ENCODE peak calls at places on chromosomes 11 and 22, in nine cellular contexts. H is psoas muscle, I is brain microvascular endothelial cell, F is heart left ventricle, S is retinal pigment epithelial cell, L is NCI-H1436, P is T-helper 9 cell, N is heart right ventricle, X is adipocyte. Q is an unnamed sample.

GRCh38 chr11:125423247-125423849 is 72.7 kb downstream of the FEZ1 start:
- DNase-seq in S (no peak), P (no peak), F (no peak), N (no peak), H (no peak), I (no peak), X (no peak), L (no peak), Q (no peak)

GRCh38 chr22:48872271-48873260 is 955.1 kb downstream of the BRD1 start:
- DNase-seq in H (no peak), N (no peak), F (no peak), I (no peak), S (no peak), X (no peak), P (no peak), L (no peak), Q (no peak)

GRCh38 chr11:42329930-42330555 is 870.6 kb upstream of the LRRC4C start:
- DNase-seq in F (no peak), X (no peak), I (peak), N (no peak), P (no peak), H (no peak), L (no peak), S (no peak), Q (peak)

GRCh38 chr11:60485987-60486386 is 6.6 kb upstream of the MS4A12 start:
- DNase-seq in X (no peak), N (no peak), H (no peak), F (no peak), P (no peak), I (no peak), L (no peak), S (no peak), Q (no peak)

GRCh38 chr11:34327804-34328631 is 29.8 kb downstream of the ABTB2 start:
- DNase-seq in N (peak), P (no peak), F (peak), L (no peak), H (peak), S (no peak), X (no peak), I (no peak), Q (no peak)

GRCh38 chr11:79440451-79441158 is at the start of gene TENM4:
- DNase-seq in X (peak), P (no peak), I (no peak), N (peak), L (no peak), F (peak), H (peak), S (peak), Q (peak)

GRCh38 chr11:17489729-17490128 is 13.1 kb upstream of the ABCC8 start:
- DNase-seq in I (no peak), N (no peak), P (no peak), L (no peak), F (no peak), S (no peak), H (no peak), X (no peak), Q (no peak)

GRCh38 chr22:40392618-40393017 is 22.2 kb downstream of the SGSM3 start:
- DNase-seq in H (no peak), S (no peak), F (no peak), P (no peak), X (no peak), I (no peak), L (no peak), N (no peak), Q (no peak)

GRCh38 chr11:73350908-73351636 is 25.1 kb upstream of the RELT start:
- DNase-seq in N (no peak), X (peak), S (no peak), H (no peak), F (no peak), P (peak), I (peak), L (peak), Q (peak)

GRCh38 chr11:20668844-20669832 is at the start of gene NELL1:
- DNase-seq in I (no peak), P (no peak), S (no peak), H (no peak), X (no peak), L (no peak), N (no peak), F (no peak), Q (peak)

GRCh38 chr11:19872526-19873135 is 160.0 kb downstream of the NAV2 start:
- DNase-seq in L (peak), X (no peak), N (no peak), I (no peak), F (no peak), P (no peak), H (no peak), S (no peak), Q (no peak)

GRCh38 chr11:34564406-34564805 is 50.8 kb upstream of the ELF5 start:
- DNase-seq in L (no peak), H (no peak), P (no peak), S (no peak), X (peak), I (peak), F (no peak), N (no peak), Q (peak)

GRCh38 chr11:10379871-10380568 is 75.0 kb upstream of the AMPD3 start:
- DNase-seq in H (no peak), I (no peak), X (no peak), P (no peak), S (no peak), L (peak), F (no peak), N (no peak), Q (peak)

GRCh38 chr11:122342089-122342749 is 226.2 kb upstream of the BLID start:
- DNase-seq in I (no peak), S (no peak), X (no peak), L (no peak), N (no peak), H (no peak), P (no peak), F (no peak), Q (no peak)

GRCh38 chr11:100902454-100903141 is 215.5 kb downstream of the ARHGAP42 start:
- DNase-seq in H (no peak), L (no peak), N (no peak), F (no peak), S (no peak), X (no peak), P (no peak), I (no peak), Q (no peak)

GRCh38 chr22:22410121-22410520 is 98.4 kb downstream of the ZNF280B start:
- DNase-seq in L (no peak), N (peak), F (peak), X (no peak), I (no peak), H (peak), S (no peak), P (no peak), Q (no peak)

GRCh38 chr22:41256898-41257260 is 16.1 kb upstream of the CHADL start:
- DNase-seq in N (peak), H (no peak), F (no peak), P (no peak), S (no peak), L (no peak), X (no peak), I (peak), Q (no peak)

GRCh38 chr11:76637491-76638266 is 32.9 kb downstream of the LRRC32 start:
- DNase-seq in P (no peak), I (no peak), L (no peak), S (no peak), H (peak), F (peak), N (peak), X (no peak), Q (no peak)

GRCh38 chr11:14310696-14311095 is 48.3 kb downstream of the RRAS2 start:
- DNase-seq in F (no peak), I (no peak), S (no peak), L (no peak), H (no peak), P (no peak), X (peak), N (no peak), Q (peak)

GRCh38 chr11:20369816-20370215 is 6.3 kb downstream of the HTATIP2 start:
- DNase-seq in S (no peak), L (no peak), X (no peak), I (no peak), F (no peak), N (no peak), H (no peak), P (no peak), Q (no peak)

GRCh38 chr22:20312396-20313191 is 7.3 kb downstream of the DGCR6L start:
- DNase-seq in F (no peak), S (no peak), N (no peak), X (no peak), L (no peak), P (no peak), H (no peak), I (no peak), Q (no peak)

GRCh38 chr22:16608931-16609330 is 16.3 kb upstream of the CCT8L2 start:
- DNase-seq in X (no peak), L (no peak), N (no peak), F (no peak), I (no peak), S (no peak), P (no peak), H (no peak), Q (no peak)

GRCh38 chr22:35838849-35839646 is 121.4 kb downstream of the APOL5 start:
- DNase-seq in H (no peak), I (peak), P (no peak), F (no peak), X (peak), S (no peak), N (no peak), L (peak), Q (peak)

GRCh38 chr11:56876621-56877312 is 111.9 kb upstream of the OR5AK2 start:
- DNase-seq in I (peak), H (no peak), S (no peak), L (no peak), X (peak), N (no peak), P (no peak), F (no peak), Q (peak)

GRCh38 chr11:75272821-75273301 is 32.3 kb downstream of the TPBGL start:
- DNase-seq in I (no peak), H (no peak), L (no peak), N (no peak), F (peak), P (no peak), X (no peak), S (no peak), Q (no peak)

Q was measured in AG20443.